ENCODE peak calls at places on chromosome 5, in seven cellular contexts. S is upper lobe of right lung; Y is left ventricle myocardium inferior; Q is heart left ventricle; J is CD8-positive, alpha-beta memory T cell; D is IMR-90; P is cardiac muscle cell. V is an unnamed sample. For H3K4me1, the result is how much of the 10 kb centered on the place peaks cover.

GRCh38 chr5:72138943-72139467 is 31.7 kb downstream of the MAP1B start:
- DNase-seq in P (peak), Y (no peak), S (no peak), J (no peak), Q (no peak), D (peak), V (no peak)

GRCh38 chr5:166178681-166179080 is 2112.8 kb upstream of the WWC1 start:
- DNase-seq in D (no peak), Q (no peak), Y (no peak), S (no peak), J (no peak), P (peak), V (peak)

GRCh38 chr5:127014573-127014972 is 15.8 kb downstream of the MARCHF3 start:
- DNase-seq in Y (no peak), S (no peak), J (no peak), D (no peak), Q (no peak), P (no peak), V (no peak)

GRCh38 chr5:156037151-156037909 is 289.6 kb upstream of the SGCD start:
- DNase-seq in Y (no peak), P (no peak), D (no peak), S (no peak), Q (no peak), J (no peak), V (no peak)

GRCh38 chr5:152007556-152007955 is 82.9 kb upstream of the GLRA1 start:
- DNase-seq in S (no peak), P (no peak), J (no peak), Q (no peak), Y (no peak), D (no peak), V (no peak)

GRCh38 chr5:1467341-1468246 is 22.4 kb upstream of the SLC6A3 start:
- DNase-seq in Q (peak), Y (no peak), D (no peak), S (peak), P (no peak), J (no peak), V (no peak)

GRCh38 chr5:31319338-31319737 is 125.9 kb downstream of the CDH6 start:
- DNase-seq in Q (no peak), Y (no peak), D (no peak), J (no peak), P (no peak), S (no peak), V (no peak)

GRCh38 chr5:15850939-15851341 is 328.7 kb downstream of the MARCHF11 start:
- DNase-seq in S (no peak), D (no peak), J (no peak), Y (no peak), Q (no peak), P (peak), V (no peak)

GRCh38 chr5:151808451-151809169 is 36.9 kb downstream of the G3BP1 start:
- DNase-seq in S (no peak), Y (no peak), Q (no peak), P (peak), D (no peak), J (no peak), V (no peak)

GRCh38 chr5:68159251-68159951 is 56.2 kb upstream of the PIK3R1 start:
- DNase-seq in Q (no peak), D (no peak), J (no peak), Y (no peak), S (no peak), P (peak), V (no peak)

GRCh38 chr5:110896901-110897300 is 158.1 kb downstream of the SLC25A46 start:
- DNase-seq in Q (no peak), S (no peak), Y (no peak), J (no peak), D (peak), P (peak), V (no peak)

GRCh38 chr5:142097681-142098080 is 10.9 kb upstream of the NDFIP1 start:
- DNase-seq in D (no peak), Q (no peak), Y (no peak), S (no peak), J (no peak), P (no peak), V (no peak)

GRCh38 chr5:145689235-145689634 is 145.9 kb downstream of the PRELID2 start:
- DNase-seq in S (no peak), Q (no peak), D (no peak), P (no peak), Y (no peak), J (no peak), V (no peak)

GRCh38 chr5:173825215-173825865 is 62.8 kb upstream of the CPEB4 start:
- DNase-seq in Q (no peak), Y (no peak), D (no peak), S (no peak), J (no peak), P (peak), V (no peak)

GRCh38 chr5:12095808-12096281 is 191.6 kb upstream of the CTNND2 start:
- DNase-seq in D (no peak), Y (no peak), P (no peak), S (no peak), J (no peak), Q (no peak), V (no peak)

GRCh38 chr5:52150501-52150900 is 637.2 kb upstream of the ITGA1 start:
- DNase-seq in Y (no peak), D (no peak), P (no peak), Q (no peak), J (no peak), S (no peak), V (no peak)

GRCh38 chr5:56346717-56347116 is 113.6 kb upstream of the ANKRD55 start:
- DNase-seq in Y (no peak), J (no peak), D (no peak), P (no peak), S (no peak), Q (no peak), V (no peak)
- H3K27ac ChIP-seq in Y (no peak), J (no peak), D (peak), P (no peak), S (no peak), Q (no peak), V (no peak)

DNA sequence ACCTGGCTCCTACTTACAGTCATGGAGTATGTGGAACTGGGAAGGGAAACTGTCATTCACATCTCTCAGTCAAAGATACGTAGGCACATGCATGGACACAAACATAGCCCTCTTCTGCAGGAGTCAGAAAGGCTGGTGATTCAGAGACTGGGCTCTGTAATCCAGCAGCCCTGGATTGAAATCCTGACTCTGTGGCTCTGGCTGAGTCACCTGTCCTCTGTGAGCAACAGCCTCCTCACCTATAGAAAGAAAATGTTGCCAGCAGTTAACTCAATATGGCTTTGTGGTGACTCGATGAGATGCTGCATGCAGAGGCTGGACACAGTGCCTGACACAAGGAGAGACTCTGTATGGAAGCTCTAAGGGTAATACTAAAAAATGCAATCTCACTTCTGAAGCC is 23.8 kb upstream of the CDKN2AIPNL start:
- DNase-seq in S (peak), P (no peak), J (no peak), D (peak), Q (no peak), Y (no peak), V (peak)
- H3K4me1 ChIP-seq in S (under half), P (under half), J (under half), D (under half), Q (under half), Y (under half), V (under half)

GRCh38 chr5:133371371-133372155 is 240.8 kb downstream of the FSTL4 start:
- DNase-seq in D (no peak), Q (no peak), P (no peak), J (no peak), Y (no peak), S (no peak), V (no peak)
- H3K27ac ChIP-seq in D (no peak), Q (no peak), P (no peak), J (no peak), Y (no peak), S (no peak), V (no peak)

DNA sequence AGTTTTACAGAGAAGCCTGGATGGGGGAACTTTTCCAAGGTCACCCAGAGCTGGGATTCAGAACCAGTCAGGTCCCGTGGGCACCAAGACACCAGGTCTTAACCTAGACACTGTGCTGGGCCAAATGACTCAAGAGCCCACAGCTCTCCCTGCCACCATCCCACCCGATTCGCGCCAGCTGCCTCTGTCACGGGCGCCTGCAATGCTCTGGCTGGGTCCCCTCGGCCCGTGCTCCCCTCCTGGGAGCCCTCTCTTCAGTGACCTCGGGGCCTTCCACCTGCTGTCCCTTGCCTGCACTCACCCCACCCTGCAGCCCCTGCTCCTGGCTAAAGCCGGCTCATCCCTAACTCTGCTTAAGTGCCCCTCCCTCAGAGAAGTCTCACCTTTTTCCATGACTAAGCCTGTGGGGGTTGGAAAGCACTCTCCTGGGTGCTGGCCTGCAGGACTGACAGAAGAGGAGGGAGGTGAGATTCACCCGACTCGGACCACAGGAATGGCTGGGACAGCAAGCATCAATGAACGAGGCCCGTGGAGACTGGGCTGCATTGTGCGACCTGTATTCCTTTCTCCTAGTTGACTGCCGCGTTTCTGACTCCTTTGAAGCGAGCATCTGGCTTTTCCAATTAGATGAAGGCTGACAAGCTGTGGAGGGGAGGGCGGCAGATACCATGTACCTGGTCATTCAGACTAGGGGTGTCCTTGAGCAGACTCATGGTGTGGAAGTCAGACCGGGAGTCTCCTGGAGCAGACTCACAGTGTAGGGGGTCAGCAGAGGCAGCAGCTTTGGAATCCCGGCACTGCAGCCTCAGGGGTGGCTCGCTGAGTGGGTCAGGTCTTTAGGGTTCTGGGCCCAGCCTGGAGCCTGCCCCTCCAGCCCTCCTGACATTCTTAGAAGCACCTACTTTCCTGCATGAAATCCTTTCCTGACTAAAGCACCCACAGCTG is 5.8 kb upstream of the IL4 start:
- DNase-seq in Q (no peak), P (no peak), S (no peak), D (no peak), J (no peak), Y (no peak), V (no peak)
- H3K4me1 ChIP-seq in Q (under half), P (under half), S (under half), D (under half), J (under half), Y (under half), V (under half)

DNA sequence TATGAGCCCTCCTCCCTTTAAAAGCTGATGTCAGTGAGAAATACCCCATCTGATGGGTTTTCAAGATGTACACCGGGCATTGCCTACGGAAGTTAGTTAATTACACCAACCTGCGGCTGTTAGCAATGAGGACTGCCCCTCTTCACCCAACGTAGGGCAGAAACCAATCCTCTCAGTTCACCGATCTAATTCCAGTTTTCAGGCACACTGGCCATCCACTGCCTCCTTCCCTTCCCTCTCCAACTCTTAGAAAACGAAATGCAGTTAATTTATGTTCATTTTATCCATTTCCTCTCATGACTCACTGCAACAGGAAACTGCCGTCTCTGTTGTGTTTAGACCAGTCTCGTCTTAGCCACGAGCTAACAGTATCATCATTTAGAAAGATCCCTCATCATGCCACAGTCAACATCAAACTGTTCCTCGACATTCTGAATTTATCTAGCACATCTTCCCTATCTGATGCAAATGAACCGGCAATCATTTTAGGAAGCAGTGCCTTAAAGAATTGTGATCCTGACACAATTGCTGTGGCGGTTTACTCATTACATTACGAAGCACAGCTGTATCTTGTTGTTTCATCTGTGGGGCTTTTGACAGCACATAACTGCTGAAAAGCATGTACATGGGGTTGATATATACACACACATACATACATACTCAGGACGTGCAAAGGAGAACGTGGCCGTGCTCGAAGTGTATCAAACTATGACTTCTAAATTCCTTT is 168.6 kb downstream of the EFNA5 start:
- DNase-seq in D (peak), Q (no peak), S (no peak), P (peak), J (no peak), Y (no peak), V (no peak)
- H3K27ac ChIP-seq in D (peak), Q (no peak), S (no peak), P (no peak), J (no peak), Y (no peak), V (no peak)

GRCh38 chr5:134549714-134550113 is 24.2 kb downstream of the JADE2 start:
- DNase-seq in D (peak), Q (no peak), S (no peak), J (no peak), Y (no peak), P (peak), V (no peak)
- H3K4me1 ChIP-seq in D (half or more), Q (half or more), S (under half), J (under half), Y (half or more), P (under half), V (under half)

GRCh38 chr5:43313854-43314457 is 744 bp upstream of the HMGCS1 start:
- DNase-seq in J (no peak), D (no peak), Q (no peak), S (no peak), P (peak), Y (no peak), V (no peak)
- H3K27ac ChIP-seq in J (peak), D (no peak), Q (peak), S (peak), P (peak), Y (peak), V (peak)

GRCh38 chr5:171667341-171668096 is 118.1 kb upstream of the SMIM23 start:
- DNase-seq in Q (peak), J (no peak), P (peak), D (peak), S (no peak), Y (peak), V (no peak)
- H3K4me1 ChIP-seq in Q (under half), J (under half), P (under half), D (under half), S (under half), Y (under half), V (under half)